ENCODE peak calls at places on chromosomes 7 and 10, in four cellular contexts. F, S, D and J are unnamed samples.

GRCh38 chr7:148277042-148277660 is 313.4 kb upstream of the C7orf33 start:
- DNase-seq in F (no peak), S (no peak), D (no peak), J (no peak)

GRCh38 chr7:50369408-50370026 is 65.0 kb downstream of the IKZF1 start:
- DNase-seq in F (peak), S (no peak), D (no peak), J (no peak)

GRCh38 chr7:44845476-44845875 is 2.4 kb downstream of the H2AZ2 start:
- DNase-seq in F (peak), S (no peak), D (no peak), J (no peak)

GRCh38 chr10:1063232-1063862 is 7.2 kb downstream of the WDR37 start:
- DNase-seq in F (no peak), S (no peak), D (no peak), J (no peak)

GRCh38 chr10:119919271-119919670 is 26.7 kb downstream of the SEC23IP start:
- DNase-seq in F (peak), S (no peak), D (no peak), J (no peak)

GRCh38 chr10:22615819-22616499 is 98.4 kb downstream of the PIP4K2A start:
- DNase-seq in F (no peak), S (peak), D (peak), J (no peak)

GRCh38 chr7:143367972-143368371 is 5.5 kb upstream of the FAM131B start:
- DNase-seq in F (peak), S (no peak), D (no peak), J (no peak)

GRCh38 chr10:119358567-119358966 is 151.2 kb downstream of the GRK5 start:
- DNase-seq in F (no peak), S (no peak), D (no peak), J (no peak)

GRCh38 chr7:65251851-65252620 is 121.6 kb upstream of the ZNF92 start:
- DNase-seq in F (peak), S (peak), D (no peak), J (no peak)

DNA sequence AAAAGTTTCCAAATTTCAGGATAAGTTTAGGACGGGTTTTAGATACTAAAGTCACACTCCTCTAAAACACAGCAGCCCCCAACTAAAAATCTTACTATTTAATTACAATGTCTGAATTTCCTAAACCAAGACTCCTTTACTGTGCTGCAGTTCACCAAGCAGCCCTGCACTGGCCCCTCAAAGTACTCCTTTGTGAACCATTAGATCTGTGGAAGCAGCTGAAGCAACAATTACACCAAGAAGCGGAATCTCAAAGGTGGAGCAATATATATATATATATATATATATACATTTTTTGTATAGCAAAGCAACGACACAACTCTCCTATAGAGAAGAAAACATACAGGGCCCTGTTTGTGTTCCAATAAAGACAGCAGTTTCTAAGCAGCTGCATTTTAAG is 91.3 kb upstream of the KCNIP2 start:
- DNase-seq in F (no peak), S (no peak), D (no peak), J (no peak)
- H3K27ac ChIP-seq in F (no peak), S (no peak), D (no peak), J (no peak)

GRCh38 chr7:39332142-39332541 is 234.1 kb upstream of the YAE1 start:
- DNase-seq in F (no peak), S (no peak), D (no peak), J (no peak)
- H3K27ac ChIP-seq in F (no peak), S (no peak), D (no peak), J (no peak)

DNA sequence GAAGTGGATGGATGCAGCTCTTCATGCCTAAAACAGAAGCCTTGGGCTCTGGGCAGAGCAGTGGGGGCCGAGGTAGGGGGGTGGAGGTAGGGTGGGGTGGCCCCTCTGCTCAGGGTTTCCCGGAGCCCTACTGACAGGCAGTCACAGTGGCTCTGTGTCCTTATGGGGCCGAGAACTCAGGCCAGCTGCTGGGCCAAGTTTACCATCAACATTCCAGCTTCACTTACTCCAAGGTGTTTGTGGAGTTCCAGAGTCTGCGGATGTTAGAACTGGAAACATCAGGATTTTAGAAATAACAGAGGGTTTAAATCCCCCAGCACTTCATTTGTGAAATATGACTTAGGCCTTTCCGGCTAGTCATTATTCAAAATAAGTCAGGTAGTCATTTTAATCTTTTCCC is 99.8 kb upstream of the BTBD16 start:
- DNase-seq in F (no peak), S (no peak), D (no peak), J (no peak)
- H3K27ac ChIP-seq in F (no peak), S (no peak), D (no peak), J (no peak)

GRCh38 chr7:157176771-157177170 is 38.0 kb downstream of the UBE3C start:
- DNase-seq in F (no peak), S (peak), D (no peak), J (no peak)
- H3K27ac ChIP-seq in F (no peak), S (no peak), D (no peak), J (no peak)

DNA sequence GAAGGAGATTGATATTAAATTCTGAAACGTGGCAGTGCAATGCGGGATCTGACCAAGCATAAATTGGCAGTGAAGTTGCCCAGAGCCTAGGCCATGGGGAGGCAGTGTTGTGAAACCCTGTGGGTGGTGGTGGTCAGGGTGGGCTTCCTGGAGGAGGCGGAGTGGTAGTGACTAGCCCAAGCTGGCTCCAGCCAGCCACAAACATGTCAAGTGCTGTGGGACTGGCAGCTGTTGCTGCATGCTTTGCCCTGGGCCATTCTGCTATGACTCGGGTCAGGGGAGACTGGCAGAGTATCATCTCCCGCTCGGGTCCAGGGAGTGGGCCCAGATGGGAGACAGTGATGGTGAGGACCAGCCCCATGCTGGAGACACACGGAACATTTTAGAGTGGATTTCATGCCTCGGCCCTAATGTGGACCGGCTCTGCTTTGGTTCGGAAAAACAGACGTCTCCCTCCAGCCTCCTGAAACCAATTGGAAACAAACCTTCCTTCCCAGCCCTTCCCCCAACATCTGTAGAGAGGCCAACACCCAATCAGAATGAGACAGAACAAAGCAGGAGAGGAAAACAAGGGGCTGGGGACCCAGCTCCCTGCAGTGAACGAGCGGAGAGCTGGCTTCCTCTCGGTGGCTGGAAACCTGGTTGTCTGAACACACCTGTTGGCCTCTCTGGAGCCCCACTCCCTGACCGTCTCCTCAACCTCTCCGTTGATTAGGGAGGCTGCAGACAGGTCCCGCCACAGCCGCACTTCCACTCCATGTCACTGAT is 58.2 kb downstream of the TMEM270 start:
- DNase-seq in F (no peak), S (no peak), D (no peak), J (peak)
- H3K27ac ChIP-seq in F (no peak), S (no peak), D (no peak), J (no peak)